ENCODE peak calls at places on chromosomes 12 and 14, in five cellular contexts. One of them, this sample, is unnamed.

GRCh38 chr12:27332407-27333310 is at the start of gene BMAL2:
- DNase-seq in lower leg skin: no peak
- DNase-seq in A549: peak
- DNase-seq in GM13977: peak
- DNase-seq in activated CD4-positive, alpha-beta T cell treated with anti-CD3 and anti-CD28 coated beads, Interleukin-2, amount 50 U/mL, for 48 hours: peak
- DNase-seq in this sample: peak

GRCh38 chr12:2335109-2335508 is 282.3 kb downstream of the CACNA1C start:
- DNase-seq in GM13977: no peak
- DNase-seq in activated CD4-positive, alpha-beta T cell treated with anti-CD3 and anti-CD28 coated beads, Interleukin-2, amount 50 U/mL, for 48 hours: no peak
- DNase-seq in A549: no peak
- DNase-seq in lower leg skin: no peak
- DNase-seq in this sample: peak

GRCh38 chr12:45726594-45727300 is 2.8 kb upstream of the ARID2 start:
- DNase-seq in lower leg skin: peak
- DNase-seq in activated CD4-positive, alpha-beta T cell treated with anti-CD3 and anti-CD28 coated beads, Interleukin-2, amount 50 U/mL, for 48 hours: peak
- DNase-seq in GM13977: no peak
- DNase-seq in A549: peak
- DNase-seq in this sample: peak

GRCh38 chr14:95679995-95680735 is 6.1 kb upstream of the TCL1B start:
- DNase-seq in activated CD4-positive, alpha-beta T cell treated with anti-CD3 and anti-CD28 coated beads, Interleukin-2, amount 50 U/mL, for 48 hours: no peak
- DNase-seq in lower leg skin: peak
- DNase-seq in A549: peak
- DNase-seq in GM13977: peak
- DNase-seq in this sample: no peak

GRCh38 chr12:54409267-54409666 is 9.8 kb downstream of the ITGA5 start:
- DNase-seq in lower leg skin: no peak
- DNase-seq in A549: no peak
- DNase-seq in GM13977: no peak
- DNase-seq in activated CD4-positive, alpha-beta T cell treated with anti-CD3 and anti-CD28 coated beads, Interleukin-2, amount 50 U/mL, for 48 hours: no peak
- DNase-seq in this sample: no peak

GRCh38 chr12:8681129-8681902 is 16.5 kb upstream of the RIMKLB start:
- DNase-seq in GM13977: no peak
- DNase-seq in activated CD4-positive, alpha-beta T cell treated with anti-CD3 and anti-CD28 coated beads, Interleukin-2, amount 50 U/mL, for 48 hours: no peak
- DNase-seq in A549: peak
- DNase-seq in lower leg skin: no peak
- DNase-seq in this sample: no peak

GRCh38 chr14:88631091-88631490 is 68.3 kb downstream of the ZC3H14 start:
- DNase-seq in GM13977: no peak
- DNase-seq in A549: no peak
- DNase-seq in activated CD4-positive, alpha-beta T cell treated with anti-CD3 and anti-CD28 coated beads, Interleukin-2, amount 50 U/mL, for 48 hours: no peak
- DNase-seq in lower leg skin: no peak
- DNase-seq in this sample: no peak

GRCh38 chr14:79502101-79502750 is 709.1 kb downstream of the DIO2 start:
- DNase-seq in GM13977: no peak
- DNase-seq in activated CD4-positive, alpha-beta T cell treated with anti-CD3 and anti-CD28 coated beads, Interleukin-2, amount 50 U/mL, for 48 hours: no peak
- DNase-seq in A549: no peak
- DNase-seq in lower leg skin: no peak
- DNase-seq in this sample: no peak

GRCh38 chr12:78585132-78585531 is 279.4 kb upstream of the SYT1 start:
- DNase-seq in lower leg skin: no peak
- DNase-seq in A549: no peak
- DNase-seq in activated CD4-positive, alpha-beta T cell treated with anti-CD3 and anti-CD28 coated beads, Interleukin-2, amount 50 U/mL, for 48 hours: no peak
- DNase-seq in GM13977: no peak
- DNase-seq in this sample: no peak

GRCh38 chr14:100955201-100955600 is 51.7 kb upstream of the RTL1 start:
- DNase-seq in activated CD4-positive, alpha-beta T cell treated with anti-CD3 and anti-CD28 coated beads, Interleukin-2, amount 50 U/mL, for 48 hours: no peak
- DNase-seq in A549: peak
- DNase-seq in lower leg skin: no peak
- DNase-seq in GM13977: no peak
- DNase-seq in this sample: no peak

GRCh38 chr12:10801727-10802126 is 700 bp downstream of the TAS2R7 start:
- DNase-seq in lower leg skin: no peak
- DNase-seq in A549: no peak
- DNase-seq in GM13977: no peak
- DNase-seq in activated CD4-positive, alpha-beta T cell treated with anti-CD3 and anti-CD28 coated beads, Interleukin-2, amount 50 U/mL, for 48 hours: no peak
- DNase-seq in this sample: no peak

GRCh38 chr14:86574026-86574777 is 1044.3 kb downstream of the FLRT2 start:
- DNase-seq in GM13977: no peak
- DNase-seq in A549: no peak
- DNase-seq in lower leg skin: no peak
- DNase-seq in activated CD4-positive, alpha-beta T cell treated with anti-CD3 and anti-CD28 coated beads, Interleukin-2, amount 50 U/mL, for 48 hours: no peak
- DNase-seq in this sample: peak

GRCh38 chr12:40946612-40947194 is 241.4 kb upstream of the PDZRN4 start:
- DNase-seq in activated CD4-positive, alpha-beta T cell treated with anti-CD3 and anti-CD28 coated beads, Interleukin-2, amount 50 U/mL, for 48 hours: no peak
- DNase-seq in GM13977: peak
- DNase-seq in A549: peak
- DNase-seq in lower leg skin: no peak
- DNase-seq in this sample: peak

GRCh38 chr12:81450920-81451739 is 308.0 kb downstream of the PPFIA2 start:
- DNase-seq in lower leg skin: no peak
- DNase-seq in GM13977: no peak
- DNase-seq in A549: peak
- DNase-seq in activated CD4-positive, alpha-beta T cell treated with anti-CD3 and anti-CD28 coated beads, Interleukin-2, amount 50 U/mL, for 48 hours: no peak
- DNase-seq in this sample: peak

GRCh38 chr14:104891664-104892500 is 26.8 kb downstream of the CEP170B start:
- DNase-seq in A549: no peak
- DNase-seq in activated CD4-positive, alpha-beta T cell treated with anti-CD3 and anti-CD28 coated beads, Interleukin-2, amount 50 U/mL, for 48 hours: no peak
- DNase-seq in lower leg skin: peak
- DNase-seq in GM13977: no peak
- DNase-seq in this sample: no peak

GRCh38 chr12:8078400-8078799 is 3.7 kb upstream of the NECAP1 start:
- DNase-seq in GM13977: no peak
- DNase-seq in activated CD4-positive, alpha-beta T cell treated with anti-CD3 and anti-CD28 coated beads, Interleukin-2, amount 50 U/mL, for 48 hours: peak
- DNase-seq in A549: peak
- DNase-seq in lower leg skin: no peak
- DNase-seq in this sample: peak

GRCh38 chr14:67524152-67524963 is 8.7 kb upstream of the PLEKHH1 start:
- DNase-seq in activated CD4-positive, alpha-beta T cell treated with anti-CD3 and anti-CD28 coated beads, Interleukin-2, amount 50 U/mL, for 48 hours: no peak
- DNase-seq in A549: no peak
- DNase-seq in GM13977: no peak
- DNase-seq in lower leg skin: no peak
- DNase-seq in this sample: no peak

GRCh38 chr12:50222275-50222783 is 55.2 kb upstream of the CERS5 start:
- DNase-seq in lower leg skin: peak
- DNase-seq in GM13977: peak
- DNase-seq in A549: peak
- DNase-seq in activated CD4-positive, alpha-beta T cell treated with anti-CD3 and anti-CD28 coated beads, Interleukin-2, amount 50 U/mL, for 48 hours: no peak
- DNase-seq in this sample: peak

GRCh38 chr14:95314609-95315008 is 5.1 kb downstream of the CLMN start:
- DNase-seq in GM13977: peak
- DNase-seq in A549: peak
- DNase-seq in lower leg skin: no peak
- DNase-seq in activated CD4-positive, alpha-beta T cell treated with anti-CD3 and anti-CD28 coated beads, Interleukin-2, amount 50 U/mL, for 48 hours: peak
- DNase-seq in this sample: peak

This sample was measured in HTR-8/SVneo.